ENCODE peak calls at places on chromosome 4, in five cellular contexts. G, T, V, L and E are unnamed samples. For H3K4me1, the result is how much of the 10 kb centered on the place peaks cover.

GRCh38 chr4:80611366-80611765 is 275.8 kb downstream of the CFAP299 start:
- DNase-seq in T (no peak), G (no peak), L (no peak), V (no peak), E (no peak)

GRCh38 chr4:76488905-76489798 is 54.1 kb downstream of the SHROOM3 start:
- DNase-seq in G (no peak), T (no peak), L (no peak), V (no peak), E (no peak)

GRCh38 chr4:112055100-112055499 is 90.2 kb upstream of the FAM241A start:
- DNase-seq in T (no peak), V (no peak), L (no peak), G (no peak), E (no peak)

GRCh38 chr4:25031077-25031606 is 396 bp upstream of the LGI2 start:
- DNase-seq in V (no peak), L (peak), T (no peak), G (no peak), E (peak)

GRCh38 chr4:184310171-184310567 is 92.5 kb upstream of the ENPP6 start:
- DNase-seq in L (no peak), G (peak), T (no peak), V (no peak), E (no peak)

GRCh38 chr4:953574-953915 is 19.8 kb downstream of the DGKQ start:
- DNase-seq in T (no peak), G (no peak), L (no peak), V (no peak), E (no peak)

GRCh38 chr4:163385466-163385865 is 41.8 kb downstream of the NPY5R start:
- DNase-seq in L (no peak), V (no peak), G (no peak), T (no peak), E (no peak)

GRCh38 chr4:602559-602942 is 22.8 kb upstream of the PDE6B start:
- DNase-seq in V (peak), G (peak), T (no peak), L (peak), E (no peak)

GRCh38 chr4:107183155-107183774 is 147.2 kb upstream of the DKK2 start:
- DNase-seq in T (no peak), G (peak), V (no peak), L (peak), E (no peak)

GRCh38 chr4:155353923-155354540 is 22.7 kb downstream of the MAP9 start:
- DNase-seq in G (peak), L (peak), V (peak), T (peak), E (peak)
- TF ChIP-seq CTCF in G (peak), L (peak), V (peak), T (peak), E (peak)

GRCh38 chr4:64146030-64146429 is 263.2 kb downstream of the TECRL start:
- DNase-seq in T (no peak), G (peak), L (no peak), V (no peak), E (no peak)

DNA sequence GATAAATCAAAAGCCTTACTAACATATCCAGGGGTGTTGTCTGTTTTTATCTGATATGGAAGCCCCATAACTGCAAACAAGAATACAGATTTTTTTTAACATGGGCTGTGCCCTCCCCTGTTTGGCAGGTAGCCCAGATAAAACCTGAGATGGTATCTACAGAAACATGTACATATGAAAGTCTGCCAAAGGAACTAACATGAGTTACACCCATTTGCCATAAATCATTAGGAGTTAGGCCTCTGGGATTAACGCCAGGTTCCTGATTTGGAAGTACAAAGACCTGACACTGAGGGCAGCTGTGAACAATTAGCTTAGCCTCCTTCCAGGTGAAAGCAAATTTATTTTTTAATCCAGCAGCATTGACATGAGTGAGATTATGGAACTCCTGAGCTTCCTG is 264.3 kb downstream of the TECRL start:
- DNase-seq in T (no peak), V (peak), L (no peak), G (peak), E (no peak)
- TF ChIP-seq EP300 in T (no peak), V (no peak), L (no peak), G (no peak), E (no peak)

GRCh38 chr4:98283219-98284199 is 22.3 kb downstream of the RAP1GDS1 start:
- DNase-seq in G (no peak), V (no peak), L (no peak), T (no peak), E (no peak)

GRCh38 chr4:98287328-98287727 is 26.1 kb downstream of the RAP1GDS1 start:
- DNase-seq in G (no peak), V (no peak), L (no peak), T (no peak), E (no peak)

GRCh38 chr4:98284640-98285046 is 23.5 kb downstream of the RAP1GDS1 start:
- DNase-seq in V (no peak), T (no peak), G (peak), L (no peak), E (no peak)

GRCh38 chr4:98289375-98289774 is 28.2 kb downstream of the RAP1GDS1 start:
- DNase-seq in V (no peak), T (no peak), G (no peak), L (no peak), E (no peak)

GRCh38 chr4:98285676-98286075 is 24.5 kb downstream of the RAP1GDS1 start:
- DNase-seq in V (no peak), G (no peak), L (no peak), T (no peak), E (no peak)
- H3K4me1 ChIP-seq in V (under half), G (under half), L (under half), T (under half), E (under half)

GRCh38 chr4:134024251-134024650 is 177.3 kb downstream of the PABPC4L start:
- DNase-seq in G (peak), T (no peak), L (no peak), V (no peak), E (no peak)
- TF ChIP-seq CTCF in G (peak), T (no peak), L (peak), V (no peak), E (no peak)

GRCh38 chr4:182806259-182807252 is 110.6 kb downstream of the DCTD start:
- DNase-seq in T (peak), L (peak), G (peak), V (peak), E (peak)
- TF ChIP-seq EP300 in T (no peak), L (no peak), G (no peak), V (no peak), E (no peak)

GRCh38 chr4:101163936-101164335 is 183.4 kb downstream of the PPP3CA start:
- DNase-seq in V (no peak), T (no peak), L (no peak), G (peak), E (no peak)

GRCh38 chr4:101171747-101172146 is 175.6 kb downstream of the PPP3CA start:
- DNase-seq in G (no peak), V (no peak), L (no peak), T (no peak), E (no peak)

GRCh38 chr4:101174679-101175078 is 172.6 kb downstream of the PPP3CA start:
- DNase-seq in G (no peak), T (no peak), V (no peak), L (no peak), E (no peak)

GRCh38 chr4:101169044-101170014 is 178.0 kb downstream of the PPP3CA start:
- DNase-seq in T (peak), G (peak), L (peak), V (peak), E (no peak)
- H3K4me1 ChIP-seq in T (under half), G (half or more), L (under half), V (under half), E (under half)

DNA sequence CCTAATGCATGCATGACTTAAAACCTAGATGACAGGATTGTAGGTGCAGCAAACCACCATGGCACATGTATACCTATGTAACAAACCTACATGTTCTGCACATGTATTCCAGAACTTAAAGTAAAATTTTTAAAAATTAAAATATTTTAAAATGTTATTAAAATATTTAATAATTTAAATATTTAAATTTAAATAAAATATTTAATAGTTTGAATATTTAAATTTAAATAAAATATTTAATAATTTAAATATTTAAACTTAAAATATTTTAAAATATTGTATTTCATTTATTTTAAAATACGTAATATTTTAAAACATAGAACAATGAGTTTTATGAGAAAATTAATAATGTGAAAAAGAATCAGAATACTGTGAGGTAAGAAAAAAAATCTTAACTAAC is 117.9 kb downstream of the SLC39A8 start:
- DNase-seq in T (no peak), V (no peak), L (no peak), G (no peak), E (no peak)
- TF ChIP-seq CTCF in T (no peak), V (no peak), L (no peak), G (no peak), E (no peak)

DNA sequence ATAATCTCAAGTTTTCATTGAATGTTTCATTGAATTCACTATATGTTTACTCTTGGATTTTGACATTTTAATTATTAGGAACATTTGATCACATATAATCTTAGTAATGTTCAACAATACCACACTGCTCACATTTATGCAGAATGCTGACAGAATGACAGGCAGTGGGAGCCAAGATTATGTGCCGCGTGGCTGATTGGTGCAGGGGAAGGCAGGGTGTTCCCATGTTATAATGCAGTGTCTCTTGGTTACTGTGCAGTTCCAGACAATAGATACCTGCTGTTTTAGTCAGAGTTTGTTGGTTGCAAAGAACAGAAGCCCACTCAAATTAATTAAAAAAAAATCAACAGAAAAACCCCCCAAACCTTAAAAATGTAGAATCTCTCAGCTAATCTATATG is 33.0 kb downstream of the FHIP1A start:
- DNase-seq in L (no peak), V (no peak), T (no peak), G (no peak), E (no peak)
- TF ChIP-seq EP300 in L (no peak), V (no peak), T (no peak), G (no peak), E (no peak)